ENCODE peak calls at places on chromosomes 7 and 10, in ten cellular contexts. B is epithelial cell of esophagus, P is midbrain, A is RPMI7951, R is occipital lobe, L is chondrocyte, C is BJ, O is NT2/D1, G is NCI-H1694, M is HT-29. H is an unnamed sample.

GRCh38 chr7:19215421-19215820 is 70.2 kb upstream of the FERD3L start:
- DNase-seq in R (no peak), C (peak), M (no peak), B (no peak), L (no peak), G (no peak), A (peak), O (peak), P (no peak), H (no peak)

GRCh38 chr7:35253182-35253679 is 669 bp downstream of the TBX20 start:
- DNase-seq in O (no peak), G (no peak), P (no peak), A (no peak), C (no peak), L (no peak), M (no peak), B (no peak), R (no peak), H (no peak)

GRCh38 chr7:101987494-101987893 is 170.1 kb downstream of the CUX1 start:
- DNase-seq in M (no peak), L (no peak), A (peak), P (no peak), R (no peak), B (no peak), O (no peak), C (no peak), G (no peak), H (no peak)

GRCh38 chr7:111741811-111742240 is 179.5 kb upstream of the IMMP2L start:
- DNase-seq in M (peak), P (peak), B (peak), A (peak), R (no peak), O (peak), G (peak), C (no peak), L (no peak), H (peak)

GRCh38 chr10:21488246-21488953 is 37.1 kb downstream of the SKIDA1 start:
- DNase-seq in L (no peak), G (no peak), M (no peak), R (no peak), C (no peak), B (no peak), O (no peak), P (no peak), A (no peak), H (no peak)

GRCh38 chr7:34087892-34088891 is 182.9 kb downstream of the BMPER start:
- DNase-seq in P (no peak), O (peak), M (peak), C (no peak), G (peak), R (no peak), B (peak), L (no peak), A (peak), H (peak)

GRCh38 chr10:16583382-16583781 is 61.7 kb upstream of the C1QL3 start:
- DNase-seq in P (no peak), B (no peak), M (no peak), G (no peak), O (no peak), C (no peak), A (no peak), L (no peak), R (no peak), H (peak)

GRCh38 chr7:44766416-44766801 is 17.8 kb downstream of the ZMIZ2 start:
- DNase-seq in B (no peak), M (no peak), R (no peak), O (no peak), A (no peak), G (no peak), C (no peak), P (no peak), L (peak), H (no peak)

GRCh38 chr10:104445359-104445758 is 91.7 kb downstream of the CFAP58 start:
- DNase-seq in M (no peak), R (no peak), B (peak), P (no peak), A (peak), C (peak), L (no peak), O (no peak), G (no peak), H (no peak)